ENCODE peak calls at places on chromosome 16, in five cellular contexts. O, N, W, U and X are unnamed samples.

GRCh38 chr16:19085679-19086200 is 18.3 kb downstream of the COQ7 start:
- DNase-seq in U (no peak), W (no peak), O (peak), N (peak), X (no peak)

GRCh38 chr16:79598341-79599181 is 2.0 kb downstream of the MAF start:
- DNase-seq in U (peak), N (no peak), W (peak), O (peak), X (no peak)

GRCh38 chr16:27402964-27403600 is 1.1 kb downstream of the IL21R start:
- DNase-seq in U (no peak), N (no peak), W (no peak), O (no peak), X (no peak)

GRCh38 chr16:58035356-58036170 is 10.0 kb downstream of the MMP15 start:
- DNase-seq in O (peak), U (no peak), N (no peak), W (no peak), X (no peak)

GRCh38 chr16:14181371-14182050 is 110.4 kb downstream of the MRTFB start:
- DNase-seq in U (no peak), W (peak), N (no peak), O (no peak), X (no peak)

GRCh38 chr16:3283525-3284447 is 495 bp downstream of the ZNF263 start:
- DNase-seq in O (no peak), W (no peak), U (peak), N (no peak), X (no peak)

GRCh38 chr16:48405153-48405552 is 19.9 kb upstream of the SIAH1 start:
- DNase-seq in U (no peak), W (no peak), N (no peak), O (no peak), X (no peak)

GRCh38 chr16:57507414-57508083 is 21.3 kb upstream of the DOK4 start:
- DNase-seq in O (peak), W (no peak), U (peak), N (no peak), X (no peak)

GRCh38 chr16:12901597-12902436 is at the start of gene SHISA9:
- DNase-seq in W (no peak), U (peak), O (peak), N (no peak), X (no peak)
- TF ChIP-seq REST in W (no peak), U (no peak), O (no peak), N (no peak), X (no peak)

DNA sequence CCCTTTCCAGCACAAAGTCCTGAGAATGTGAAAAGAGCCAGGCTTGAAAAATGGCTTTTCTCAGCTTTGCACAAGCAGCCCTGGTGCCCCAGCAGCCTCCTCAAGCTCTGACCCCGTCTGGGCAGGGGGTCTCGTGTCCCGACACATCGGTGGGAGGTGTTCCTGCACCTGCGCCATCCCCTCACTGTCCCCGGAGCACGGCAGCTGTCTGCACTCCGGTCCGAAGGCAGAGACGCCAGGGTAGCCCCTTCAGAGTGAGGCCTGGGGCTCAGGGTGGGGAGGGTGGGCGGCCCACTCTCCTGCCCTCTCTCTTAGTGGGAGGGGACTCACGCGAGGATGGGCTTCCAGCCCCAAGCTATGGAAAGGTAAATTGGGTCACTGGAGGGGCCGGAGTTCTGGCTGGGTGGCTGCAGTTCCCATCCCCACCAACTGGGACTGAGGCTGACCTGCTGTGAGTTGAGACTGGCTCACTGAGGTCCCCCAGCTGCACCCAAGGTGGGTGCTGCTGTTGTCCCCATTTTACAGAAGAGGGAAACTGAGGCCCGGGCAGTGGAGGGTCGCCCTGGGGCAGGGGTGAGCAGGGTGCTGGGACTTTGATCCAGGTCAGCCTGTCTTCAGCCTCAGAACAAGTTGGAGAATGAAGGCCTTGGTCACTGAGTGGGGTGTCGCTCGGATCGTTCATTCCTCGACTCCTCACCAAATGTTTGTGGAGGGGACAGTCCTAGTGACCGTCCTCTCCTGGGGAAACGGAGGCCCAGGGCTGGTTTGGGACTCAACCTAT is 2.3 kb upstream of the BAIAP3 start:
- DNase-seq in W (no peak), N (no peak), O (no peak), U (no peak), X (no peak)
- H3K4me3 ChIP-seq in W (no peak), N (peak), O (peak), U (peak), X (no peak)

DNA sequence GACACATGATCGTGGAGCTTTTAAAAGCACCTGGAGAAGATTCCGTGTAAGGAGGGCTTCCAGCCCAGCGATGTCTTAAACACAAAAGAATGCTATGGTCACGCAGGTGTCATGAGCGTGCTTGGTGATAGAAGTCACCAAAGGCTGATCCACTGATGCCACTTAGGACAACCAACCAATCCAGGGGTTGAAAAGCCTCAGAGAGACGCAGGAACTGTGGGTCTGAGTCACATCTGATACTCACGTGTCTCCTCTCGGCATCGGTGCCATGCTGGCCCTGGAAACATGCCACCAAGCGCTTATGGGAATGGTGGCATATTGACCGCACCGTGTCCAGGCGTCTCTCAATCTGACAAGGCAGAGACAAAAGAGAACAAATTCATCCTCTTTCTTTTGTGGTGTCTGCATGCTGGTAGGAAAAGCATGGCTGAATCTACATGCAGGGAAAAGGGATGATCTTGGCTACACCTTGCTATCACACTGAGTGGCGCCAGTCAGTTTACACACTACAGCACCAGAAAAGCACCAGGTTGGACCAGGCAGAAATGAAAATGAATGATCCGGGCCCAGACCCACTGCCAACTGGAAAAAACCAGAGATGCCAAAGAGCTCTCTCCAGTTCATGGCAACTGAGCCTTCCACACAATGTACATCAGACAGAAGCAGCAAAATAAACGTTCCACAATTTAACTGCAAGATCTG is 38.0 kb downstream of the ARHGAP17 start:
- DNase-seq in U (no peak), O (no peak), N (no peak), W (no peak), X (no peak)
- H3K27ac ChIP-seq in U (peak), O (peak), N (no peak), W (peak), X (no peak)

DNA sequence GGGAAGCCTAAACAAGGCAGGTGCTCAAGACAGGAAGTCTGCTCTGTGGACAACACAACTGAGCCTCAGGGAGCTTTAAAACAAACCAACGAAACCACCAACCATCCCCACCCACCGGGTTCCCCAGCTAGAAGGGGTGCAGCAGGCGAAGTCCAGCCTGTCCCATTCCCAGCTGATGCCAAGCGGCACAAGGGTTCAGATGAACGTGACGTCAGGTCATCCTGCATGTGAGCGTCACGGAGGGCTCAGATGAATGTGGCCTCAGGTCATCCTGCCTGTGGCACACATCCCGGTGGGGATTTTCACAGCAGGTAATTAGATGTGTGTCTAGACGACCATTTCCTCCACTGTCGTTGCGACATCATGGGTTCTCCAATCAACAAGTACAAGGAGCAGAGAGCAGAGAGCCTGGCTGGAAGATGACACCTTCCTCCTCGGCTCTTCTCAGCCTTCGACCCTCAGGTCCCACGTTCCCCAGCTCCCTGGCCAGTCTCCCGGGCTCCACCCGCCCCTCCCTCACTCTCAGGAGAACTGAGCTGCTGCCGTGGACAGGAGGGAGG is 246.5 kb downstream of the FOXL1 start:
- DNase-seq in U (peak), O (no peak), N (no peak), W (no peak), X (no peak)
- TF ChIP-seq REST in U (no peak), O (no peak), N (no peak), W (no peak), X (no peak)

DNA sequence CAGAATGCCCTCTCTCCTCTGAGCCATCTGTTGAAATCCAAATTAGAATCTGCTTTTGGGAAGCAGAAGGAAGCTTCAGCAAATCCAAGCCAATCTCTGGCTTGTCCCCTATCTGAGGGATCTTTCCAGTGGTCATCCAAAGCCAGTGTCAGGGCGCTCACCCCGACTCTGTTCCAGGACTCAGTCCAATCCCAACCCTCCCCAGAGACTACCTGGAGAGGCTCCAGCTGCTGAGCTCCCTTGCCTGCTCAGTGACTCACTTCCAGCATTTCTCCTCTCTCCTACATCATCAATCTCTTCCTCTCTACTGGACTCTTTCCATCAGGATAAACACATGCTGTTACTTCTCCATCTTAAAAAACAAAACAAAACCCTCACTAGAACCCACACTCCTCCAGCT is 2.4 kb downstream of the MATCAP1 start:
- DNase-seq in N (no peak), O (no peak), U (no peak), W (no peak), X (no peak)
- H3K4me3 ChIP-seq in N (no peak), O (no peak), U (no peak), W (no peak), X (no peak)